ENCODE peak calls at places on chromosomes 6 and 20, in eight cellular contexts. R is uterus, I is IMR-90, M is esophagus muscularis mucosa, K is heart left ventricle, C is stomach, S is ovary, O is sigmoid colon. Y is an unnamed sample. For H3K27me3, the result is how much of the 10 kb centered on the place peaks cover.

GRCh38 chr6:16355699-16356481 is 117.5 kb downstream of the GMPR start:
- DNase-seq in S (no peak), M (no peak), I (no peak), K (no peak), C (no peak), R (no peak), O (no peak), Y (no peak)

GRCh38 chr20:6599876-6600275 is 167.6 kb upstream of the BMP2 start:
- DNase-seq in I (peak), R (no peak), O (no peak), S (no peak), K (no peak), C (no peak), M (no peak), Y (no peak)

GRCh38 chr6:26322645-26323482 is 42.1 kb upstream of the BTN3A2 start:
- DNase-seq in C (no peak), M (no peak), K (no peak), I (peak), R (peak), O (no peak), S (peak), Y (no peak)

GRCh38 chr20:20455945-20456344 is 88.0 kb downstream of the INSM1 start:
- DNase-seq in S (no peak), I (no peak), M (no peak), C (no peak), K (no peak), O (no peak), R (no peak), Y (no peak)

GRCh38 chr6:163956571-163957407 is 542.3 kb downstream of the QKI start:
- DNase-seq in C (peak), O (peak), M (peak), I (peak), R (peak), S (peak), K (peak), Y (peak)

GRCh38 chr20:3328501-3328900 is 79.0 kb downstream of the DNAAF9 start:
- DNase-seq in S (no peak), K (no peak), C (no peak), O (no peak), M (no peak), R (no peak), I (no peak), Y (no peak)

GRCh38 chr6:84514089-84514971 is 250.1 kb downstream of the TBX18 start:
- DNase-seq in K (no peak), S (no peak), O (no peak), I (no peak), R (no peak), M (no peak), C (no peak), Y (no peak)

GRCh38 chr6:136085370-136086115 is 164.6 kb downstream of the MTFR2 start:
- DNase-seq in K (no peak), C (no peak), M (no peak), S (no peak), I (peak), O (no peak), R (no peak), Y (no peak)

GRCh38 chr20:51586005-51586440 is 43.5 kb upstream of the NFATC2 start:
- DNase-seq in S (no peak), I (peak), C (no peak), K (no peak), M (no peak), R (no peak), O (no peak), Y (no peak)

GRCh38 chr6:133399426-133399825 is 158.3 kb downstream of the EYA4 start:
- DNase-seq in C (no peak), S (no peak), R (no peak), M (no peak), O (no peak), K (no peak), I (no peak), Y (no peak)

GRCh38 chr6:75611011-75611701 is 9.5 kb downstream of the SENP6 start:
- DNase-seq in C (no peak), S (no peak), M (no peak), K (no peak), R (no peak), O (no peak), I (no peak), Y (no peak)

DNA sequence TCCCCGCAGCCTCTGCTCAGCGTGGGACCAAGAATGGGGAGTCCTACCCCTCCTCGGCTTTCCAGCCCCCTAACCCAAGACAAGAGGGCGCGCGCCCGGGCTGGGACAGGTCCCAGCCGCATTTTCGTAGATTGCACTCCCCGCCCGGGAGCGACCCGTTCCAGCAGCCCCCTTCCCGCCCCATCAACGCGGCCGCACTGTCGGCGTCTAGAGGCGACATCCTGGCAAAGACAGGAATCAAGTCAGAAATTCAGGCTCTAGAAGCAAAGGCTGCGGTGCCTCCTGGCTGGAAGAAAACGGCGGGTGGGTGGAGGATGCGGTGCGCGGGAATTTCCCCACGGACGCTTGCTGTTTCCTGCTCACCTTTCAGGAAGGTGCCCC is 957 bp downstream of the PROKR2 start:
- DNase-seq in S (no peak), M (peak), I (no peak), C (no peak), R (no peak), K (no peak), O (no peak), Y (no peak)
- H3K27me3 ChIP-seq in S (under half), M (half or more), I (under half), C (half or more), R (under half), K (under half), O (under half), Y (under half)

GRCh38 chr6:12246900-12247299 is 43.3 kb upstream of the EDN1 start:
- DNase-seq in M (no peak), S (no peak), C (no peak), I (peak), K (no peak), O (no peak), R (no peak), Y (no peak)

GRCh38 chr6:12249516-12250394 is 40.4 kb upstream of the EDN1 start:
- DNase-seq in M (no peak), O (no peak), S (no peak), R (no peak), I (no peak), C (no peak), K (no peak), Y (no peak)

GRCh38 chr6:12245360-12245759 is 44.8 kb upstream of the EDN1 start:
- DNase-seq in S (no peak), R (no peak), C (no peak), O (no peak), K (no peak), I (no peak), M (no peak), Y (no peak)

GRCh38 chr6:12243169-12243568 is 47.0 kb upstream of the EDN1 start:
- DNase-seq in M (no peak), I (no peak), K (no peak), R (no peak), O (no peak), S (no peak), C (no peak), Y (no peak)

DNA sequence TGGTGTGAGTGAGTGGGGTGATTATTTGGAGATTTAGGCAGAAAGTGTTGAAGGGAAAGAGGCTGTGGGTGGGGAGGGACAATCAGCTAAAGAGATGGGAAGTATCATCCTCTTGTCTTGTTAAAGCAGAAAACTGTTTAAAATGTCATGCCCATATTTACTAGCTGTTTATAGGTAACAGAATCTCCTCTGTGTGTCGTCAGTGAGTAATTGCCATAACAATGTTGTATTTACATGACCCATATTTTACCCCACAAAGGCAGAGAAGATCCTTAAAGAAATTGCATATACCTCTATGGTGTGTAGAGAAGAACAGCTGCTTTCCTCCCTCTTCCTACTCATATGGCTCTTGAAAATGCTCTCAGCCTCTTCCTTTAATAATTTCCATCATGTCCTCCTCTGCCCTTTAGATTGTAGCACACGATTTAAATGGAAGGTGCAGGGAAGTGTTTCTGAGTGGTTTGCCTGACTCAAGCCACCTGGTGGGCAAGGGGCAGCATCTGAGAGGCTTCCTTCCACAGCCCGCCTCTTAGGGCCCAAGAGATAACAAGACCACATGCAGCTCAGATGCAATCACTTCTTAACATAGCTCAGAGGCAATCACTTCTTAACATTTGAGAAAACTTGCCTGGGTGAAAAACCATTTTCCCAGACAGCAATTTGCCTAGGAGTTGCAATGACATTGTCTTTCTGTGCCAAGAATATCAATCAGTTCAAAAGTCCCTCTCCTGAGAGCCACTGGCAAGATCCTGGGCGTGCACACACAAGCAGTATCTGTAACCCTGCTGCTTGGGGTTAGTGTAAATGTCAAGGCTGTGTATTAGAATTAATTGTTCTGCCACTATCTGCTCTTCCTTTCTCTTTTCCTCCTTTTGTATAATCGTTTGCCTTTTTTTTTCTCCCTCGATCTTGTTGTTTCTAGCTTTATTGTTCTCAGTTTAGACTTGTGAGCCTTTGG is 44.1 kb upstream of the EDN1 start:
- DNase-seq in K (no peak), M (no peak), R (no peak), C (no peak), S (no peak), O (no peak), I (peak), Y (no peak)
- TF ChIP-seq POLR2A in K (no peak), M (no peak), R (no peak), C (no peak), S (no peak), O (no peak), I (no peak), Y (no peak)

DNA sequence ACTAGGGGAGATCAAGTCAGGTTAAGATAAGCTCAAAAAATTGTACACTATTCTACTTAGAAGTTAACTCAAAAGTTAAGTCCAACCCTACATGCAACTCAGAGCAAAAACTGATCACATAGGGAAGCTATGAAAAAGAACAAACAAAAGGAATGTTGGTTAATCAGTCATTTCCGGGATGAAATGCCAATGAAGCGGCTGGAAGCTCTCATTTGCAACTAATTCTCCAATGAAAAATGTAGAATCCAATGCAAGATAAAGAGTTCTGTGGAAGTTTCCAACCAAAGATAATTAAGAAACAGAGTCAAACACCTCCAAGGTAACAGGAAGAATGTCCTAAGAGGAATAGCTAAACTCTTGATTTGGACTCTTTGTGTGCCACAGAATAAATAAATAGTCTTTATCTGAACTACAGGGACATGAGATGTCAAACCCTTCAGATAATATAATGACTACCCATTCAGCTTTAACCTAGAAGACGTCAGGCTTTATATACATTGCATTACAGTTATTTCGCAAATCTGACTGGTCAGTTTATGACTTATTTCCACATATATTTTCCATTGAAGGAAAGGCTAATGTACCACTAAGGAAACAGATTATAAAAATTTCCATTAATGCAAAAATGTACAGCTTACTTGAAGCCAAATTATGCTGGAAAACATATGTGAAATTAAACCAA is 48.0 kb upstream of the DST start:
- DNase-seq in C (no peak), O (no peak), R (no peak), I (peak), K (no peak), M (no peak), S (no peak), Y (no peak)
- H3K4me3 ChIP-seq in C (peak), O (peak), R (no peak), I (peak), K (peak), M (peak), S (no peak), Y (peak)

DNA sequence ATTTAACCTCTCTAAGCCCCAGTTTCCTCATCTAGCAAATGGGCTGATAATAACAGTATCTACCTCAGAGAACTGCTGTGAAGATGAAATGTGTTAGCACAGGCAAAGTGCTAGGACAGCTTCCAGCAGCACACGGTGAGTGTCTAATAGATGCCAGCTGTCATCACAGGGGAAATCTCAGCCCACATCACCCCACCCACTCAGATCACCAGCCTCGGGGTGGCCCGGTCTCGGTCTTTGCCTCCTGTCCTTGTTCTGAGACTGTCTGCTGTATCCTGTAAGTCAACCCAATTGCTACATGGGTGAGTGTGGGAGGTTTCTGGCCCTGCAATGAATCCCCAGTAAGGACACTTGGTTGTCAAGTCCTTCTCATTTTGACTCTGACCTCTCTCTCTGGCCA is 99.5 kb upstream of the ZNFX1 start:
- DNase-seq in I (no peak), M (no peak), K (no peak), S (no peak), O (no peak), C (no peak), R (no peak), Y (no peak)
- H3K27me3 ChIP-seq in I (under half), M (under half), K (under half), S (under half), O (under half), C (under half), R (under half), Y (under half)

Y was measured in right lobe of liver.